ENCODE peak calls at places on chromosomes 1 and 21, in four cellular contexts. F is K562, P is HCT116, O is GM12878. J is an unnamed sample.

GRCh38 chr1:21293537-21294265 is 3.4 kb upstream of the ECE1 start:
- DNase-seq in F (no peak), P (no peak), O (peak), J (no peak)

GRCh38 chr1:1037366-1038327 is 17.7 kb downstream of the AGRN start:
- DNase-seq in F (no peak), P (no peak), O (no peak), J (no peak)

GRCh38 chr1:202656951-202657646 is 53.2 kb downstream of the SYT2 start:
- DNase-seq in F (peak), P (no peak), O (no peak), J (peak)

GRCh38 chr1:65440915-65441314 is 20.4 kb downstream of the LEPR start:
- DNase-seq in F (no peak), P (no peak), O (no peak), J (no peak)

GRCh38 chr1:6597777-6598131 is 4.9 kb downstream of the KLHL21 start:
- DNase-seq in F (no peak), P (no peak), O (no peak), J (no peak)

GRCh38 chr21:42646076-42646825 is 7.2 kb upstream of the PDE9A start:
- DNase-seq in F (no peak), P (no peak), O (no peak), J (no peak)

GRCh38 chr1:89546082-89546889 is 21.7 kb downstream of the LRRC8B start:
- DNase-seq in F (no peak), P (no peak), O (no peak), J (no peak)

GRCh38 chr1:182119631-182120030 is 58.1 kb upstream of the ZNF648 start:
- DNase-seq in F (no peak), P (no peak), O (no peak), J (no peak)

GRCh38 chr1:197486948-197487347 is 218.9 kb downstream of the CRB1 start:
- DNase-seq in F (no peak), P (no peak), O (no peak), J (no peak)

GRCh38 chr1:148308832-148309458 is 156.9 kb upstream of the NBPF11 start:
- DNase-seq in F (no peak), P (no peak), O (no peak), J (no peak)

GRCh38 chr1:230195199-230195598 is 128.2 kb downstream of the GALNT2 start:
- DNase-seq in F (no peak), P (no peak), O (no peak), J (no peak)

GRCh38 chr1:112546076-112546475 is 37.3 kb downstream of the WNT2B start:
- DNase-seq in F (no peak), P (no peak), O (no peak), J (no peak)

GRCh38 chr1:68624233-68624632 is 127.4 kb upstream of the DEPDC1 start:
- DNase-seq in F (no peak), P (no peak), O (no peak), J (no peak)

GRCh38 chr1:206766251-206766856 is 4.2 kb upstream of the IL19 start:
- DNase-seq in F (peak), P (no peak), O (peak), J (no peak)

GRCh38 chr1:53089478-53090226 is 27.6 kb downstream of the PODN start:
- DNase-seq in F (no peak), P (no peak), O (no peak), J (no peak)

GRCh38 chr1:164707868-164708331 is 148.9 kb downstream of the PBX1 start:
- DNase-seq in F (no peak), P (peak), O (no peak), J (no peak)

GRCh38 chr1:236166041-236166440 is 23.7 kb downstream of the GPR137B start:
- DNase-seq in F (no peak), P (no peak), O (no peak), J (no peak)
- TF ChIP-seq EGR1 in F (no peak), P (no peak), O (no peak), J (no peak)

GRCh38 chr1:19625264-19625663 is 18.8 kb upstream of the NBL1 start:
- DNase-seq in F (no peak), P (no peak), O (no peak), J (no peak)
- TF ChIP-seq EGR1 in F (no peak), P (no peak), O (no peak), J (no peak)

GRCh38 chr21:21158376-21158918 is 160.2 kb downstream of the NCAM2 start:
- DNase-seq in F (no peak), P (no peak), O (no peak), J (no peak)

GRCh38 chr21:21159253-21159899 is 161.2 kb downstream of the NCAM2 start:
- DNase-seq in F (no peak), P (no peak), O (no peak), J (no peak)

GRCh38 chr21:21151231-21151630 is 153.0 kb downstream of the NCAM2 start:
- DNase-seq in F (no peak), P (no peak), O (no peak), J (no peak)

GRCh38 chr21:21156397-21156796 is 158.2 kb downstream of the NCAM2 start:
- DNase-seq in F (no peak), P (no peak), O (no peak), J (no peak)

DNA sequence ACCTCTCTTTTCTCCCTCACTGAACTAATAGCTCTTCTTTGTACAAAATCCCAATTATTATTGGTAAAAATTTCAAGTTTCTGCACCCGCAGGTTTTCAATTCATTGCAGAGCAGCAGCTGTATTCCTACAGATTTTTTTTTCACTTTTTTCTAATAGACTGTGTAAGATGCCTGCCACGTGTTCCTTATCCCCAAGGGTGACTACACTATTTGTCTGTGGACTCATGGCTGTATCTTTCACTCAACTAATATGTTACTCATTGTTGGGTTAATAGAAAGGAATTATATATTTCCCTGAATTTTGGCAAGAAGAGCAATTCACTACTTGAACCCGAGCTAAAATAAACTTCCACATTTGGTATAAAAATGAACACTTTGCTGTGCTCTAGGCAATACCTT is 158.7 kb downstream of the NCAM2 start:
- DNase-seq in F (no peak), P (no peak), O (no peak), J (no peak)
- TF ChIP-seq EGR1 in F (no peak), P (no peak), O (no peak), J (no peak)

GRCh38 chr1:198936371-198937083 is 297.7 kb downstream of the PTPRC start:
- DNase-seq in F (no peak), P (no peak), O (no peak), J (no peak)
- TF ChIP-seq EGR1 in F (no peak), P (peak), O (no peak), J (no peak)

GRCh38 chr1:226634156-226634588 is 85.6 kb downstream of the STUM start:
- DNase-seq in F (peak), P (peak), O (no peak), J (peak)

GRCh38 chr1:226634611-226635246 is 86.2 kb downstream of the STUM start:
- DNase-seq in F (no peak), P (no peak), O (no peak), J (no peak)

GRCh38 chr1:226636847-226637096 is 88.2 kb downstream of the STUM start:
- DNase-seq in F (no peak), P (no peak), O (no peak), J (no peak)

GRCh38 chr1:226637147-226637935 is 88.8 kb downstream of the STUM start:
- DNase-seq in F (peak), P (no peak), O (no peak), J (no peak)

DNA sequence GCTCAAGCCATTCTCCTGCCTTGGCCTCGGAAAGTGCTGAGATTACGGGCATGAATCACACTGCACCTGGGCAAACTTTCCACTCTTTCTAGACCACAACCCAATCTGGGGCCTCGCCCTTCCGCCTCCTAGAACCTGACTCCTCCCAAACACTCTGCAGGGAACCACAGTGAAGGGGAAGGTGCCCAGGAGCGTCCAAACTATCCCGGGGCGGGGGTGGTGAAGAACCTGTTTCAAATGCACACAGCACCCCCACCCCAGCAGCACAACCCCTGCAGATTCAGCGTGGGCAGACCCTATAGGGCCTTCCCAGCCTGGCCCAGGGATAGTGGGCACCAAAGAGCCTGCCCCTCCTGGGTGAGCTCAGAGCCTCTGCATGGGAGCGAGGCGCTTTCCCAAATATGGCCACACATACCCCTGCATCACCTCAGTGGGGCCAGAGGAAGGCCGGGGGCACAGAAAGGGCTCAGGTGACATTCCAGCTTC is 86.9 kb downstream of the STUM start:
- DNase-seq in F (no peak), P (no peak), O (no peak), J (no peak)
- TF ChIP-seq EGR1 in F (no peak), P (no peak), O (no peak), J (no peak)

DNA sequence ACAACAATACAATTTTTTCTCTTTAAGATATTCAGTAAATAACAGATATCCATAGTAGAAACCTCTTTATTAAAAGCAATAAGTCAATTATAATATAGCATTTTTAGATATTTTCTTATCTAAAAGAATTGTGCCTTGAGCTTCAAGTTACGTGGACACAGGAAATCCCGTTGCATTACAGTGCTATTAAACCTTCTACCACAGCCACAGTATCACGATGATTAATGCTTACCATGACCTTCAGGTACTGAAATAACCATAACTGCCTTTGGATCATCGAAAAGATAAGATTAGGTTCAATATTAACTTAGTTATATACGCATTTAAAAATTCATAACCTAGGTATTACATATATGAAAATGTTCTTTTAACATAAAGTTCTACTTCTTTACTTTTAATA is 17.9 kb downstream of the B3GALNT2 start:
- DNase-seq in F (no peak), P (no peak), O (no peak), J (no peak)
- TF ChIP-seq EGR1 in F (no peak), P (no peak), O (no peak), J (no peak)

DNA sequence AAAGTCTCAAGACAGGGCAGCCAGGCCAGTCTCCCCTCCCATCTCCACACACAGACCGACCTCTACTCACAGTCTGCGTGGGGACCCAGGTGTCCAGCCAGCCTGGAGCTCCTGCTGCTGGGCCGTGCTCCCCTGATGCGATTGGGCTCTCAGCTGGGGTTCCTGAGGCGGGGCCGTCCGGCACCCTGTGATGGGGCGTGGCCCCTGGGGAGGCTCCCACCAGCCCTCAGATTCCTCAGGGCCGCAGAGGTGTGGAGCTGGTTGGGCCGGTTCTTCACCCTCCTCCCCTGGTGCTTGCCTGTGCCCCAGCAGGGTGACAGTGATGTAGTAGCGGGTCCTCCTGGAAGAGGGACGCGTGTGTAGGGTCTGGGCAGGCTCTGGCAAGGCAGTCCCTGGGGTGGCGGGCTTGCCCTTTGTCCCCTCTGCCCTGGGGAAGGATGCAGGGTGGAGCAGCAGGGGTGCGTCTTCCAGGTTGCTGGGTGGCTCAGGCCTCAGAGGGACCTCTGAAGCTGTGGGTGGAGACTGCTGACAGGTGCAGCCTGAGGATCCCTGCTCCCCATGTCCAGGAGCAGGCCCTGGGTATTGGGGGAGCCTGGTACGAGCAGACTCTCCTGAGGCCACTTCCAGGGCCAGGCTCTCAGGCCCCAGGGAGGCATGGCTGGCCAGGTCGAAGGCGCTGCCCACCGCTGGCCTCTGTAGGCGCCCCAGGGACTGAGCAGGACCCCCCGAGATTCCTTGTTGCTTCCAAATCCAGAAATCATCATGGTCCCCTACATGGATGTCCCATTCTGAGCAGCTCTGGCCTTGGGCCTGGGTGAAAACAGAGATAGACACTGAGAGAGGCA is at the start of gene CRYBG2:
- DNase-seq in F (no peak), P (peak), O (no peak), J (no peak)
- TF ChIP-seq EGR1 in F (no peak), P (no peak), O (no peak), J (no peak)